ENCODE peak calls at places on chromosomes 6 and 20, in nine cellular contexts. J is memory B cell; D is AG08395; U is DMS153; Q is endodermal cell; A is CD4-positive, alpha-beta memory T cell; H is NCI-H1694; G is activated naive CD8-positive, alpha-beta T cell treated with anti-CD3 and anti-CD28 coated beads, Interleukin-2, amount 50 U/mL, for 24 hours; L is activated CD4-positive, CD25-positive, alpha-beta regulatory T cell. X is an unnamed sample.

GRCh38 chr6:9520417-9521151 is 894.3 kb downstream of the TFAP2A start:
- DNase-seq in J (no peak), D (peak), U (no peak), Q (no peak), A (no peak), H (no peak), G (no peak), L (no peak), X (no peak)

GRCh38 chr6:8530775-8531435 is 95.6 kb upstream of the SLC35B3 start:
- DNase-seq in J (no peak), D (peak), U (no peak), Q (no peak), A (no peak), H (no peak), G (no peak), L (no peak), X (no peak)

GRCh38 chr6:166418691-166419143 is 36.0 kb upstream of the MPC1 start:
- DNase-seq in J (no peak), D (no peak), U (no peak), Q (no peak), A (peak), H (no peak), G (peak), L (no peak), X (no peak)

GRCh38 chr6:105678516-105678915 is 275.6 kb upstream of the PREP start:
- DNase-seq in J (no peak), D (no peak), U (no peak), Q (no peak), A (no peak), H (no peak), G (no peak), L (no peak), X (no peak)

GRCh38 chr6:167744681-167745659 is 81.7 kb upstream of the AFDN start:
- DNase-seq in J (no peak), D (no peak), U (no peak), Q (peak), A (no peak), H (no peak), G (no peak), L (no peak), X (no peak)

GRCh38 chr20:63688234-63689045 is 8.0 kb upstream of the TNFRSF6B start:
- DNase-seq in J (no peak), D (no peak), U (no peak), Q (no peak), A (no peak), H (no peak), G (no peak), L (no peak), X (no peak)

GRCh38 chr20:16707674-16708073 is 22.2 kb upstream of the SNRPB2 start:
- DNase-seq in J (no peak), D (no peak), U (no peak), Q (no peak), A (no peak), H (no peak), G (no peak), L (no peak), X (no peak)

GRCh38 chr6:71721642-71722041 is 164.7 kb upstream of the RIMS1 start:
- DNase-seq in J (no peak), D (peak), U (no peak), Q (no peak), A (no peak), H (no peak), G (no peak), L (no peak), X (no peak)

GRCh38 chr20:19692100-19692499 is 66.0 kb upstream of the RIN2 start:
- DNase-seq in J (no peak), D (no peak), U (no peak), Q (no peak), A (no peak), H (no peak), G (no peak), L (no peak), X (no peak)

GRCh38 chr20:61420781-61421180 is 168.7 kb downstream of the CDH4 start:
- DNase-seq in J (no peak), D (no peak), U (no peak), Q (no peak), A (no peak), H (no peak), G (no peak), L (no peak), X (no peak)

GRCh38 chr6:69624944-69625343 is 171.9 kb downstream of the LMBRD1 start:
- DNase-seq in J (no peak), D (no peak), U (no peak), Q (no peak), A (no peak), H (no peak), G (no peak), L (no peak), X (no peak)

GRCh38 chr20:21432911-21433310 is 35.6 kb upstream of the NKX2-4 start:
- DNase-seq in J (no peak), D (no peak), U (no peak), Q (no peak), A (no peak), H (no peak), G (no peak), L (no peak), X (no peak)

GRCh38 chr6:1029196-1029595 is 282.7 kb upstream of the FOXQ1 start:
- DNase-seq in J (no peak), D (peak), U (no peak), Q (no peak), A (no peak), H (no peak), G (no peak), L (no peak), X (no peak)

GRCh38 chr6:46549155-46549554 is 57.9 kb upstream of the RCAN2 start:
- DNase-seq in J (no peak), D (no peak), U (no peak), Q (no peak), A (no peak), H (no peak), G (no peak), L (no peak), X (no peak)

GRCh38 chr6:136403166-136403980 is 113.7 kb upstream of the BCLAF1 start:
- DNase-seq in J (no peak), D (peak), U (no peak), Q (no peak), A (no peak), H (no peak), G (no peak), L (no peak), X (no peak)